ENCODE peak calls at places on chromosomes 2 and 18, in eight cellular contexts. W is GM04503; F is aorta; M is globus pallidus; P is NCI-H1436; U is stimulated activated CD4-positive, alpha-beta T cell treated with anti-CD3 and anti-CD28 coated beads, Interleukin-4, amount 100 ng/mL, for 1 hour; K is HT1080; D is GM04504. Z is an unnamed sample.

GRCh38 chr2:17441790-17442189 is 76.5 kb downstream of the RAD51AP2 start:
- DNase-seq in W (no peak), P (no peak), F (no peak), D (no peak), K (peak; percentile 55), U (no peak), M (no peak), Z (no peak)

GRCh38 chr2:235505210-235505741 is 11.4 kb downstream of the AGAP1 start:
- DNase-seq in P (no peak), F (peak; percentile 48), M (peak; percentile 61), D (no peak), K (no peak), U (no peak), W (no peak), Z (peak; percentile 85)

GRCh38 chr18:12011962-12012549 is 30.7 kb downstream of the IMPA2 start:
- DNase-seq in F (peak; percentile 26), M (no peak), P (no peak), W (no peak), U (no peak), D (no peak), K (no peak), Z (no peak)

GRCh38 chr2:218244665-218245064 is 16.1 kb upstream of the GPBAR1 start:
- DNase-seq in K (no peak), P (no peak), U (no peak), F (no peak), W (no peak), D (no peak), M (no peak), Z (no peak)

GRCh38 chr2:109331081-109331480 is 202.1 kb downstream of the SH3RF3 start:
- DNase-seq in M (no peak), D (no peak), U (no peak), K (no peak), P (no peak), F (no peak), W (no peak), Z (no peak)

GRCh38 chr2:107419191-107419590 is 407.5 kb upstream of the RGPD4 start:
- DNase-seq in U (no peak), M (no peak), P (no peak), W (no peak), F (no peak), K (no peak), D (no peak), Z (no peak)

GRCh38 chr18:63348508-63349136 is 18.4 kb downstream of the KDSR start:
- DNase-seq in P (no peak), W (no peak), K (no peak), U (no peak), F (no peak), D (no peak), M (no peak), Z (no peak)

GRCh38 chr2:14572588-14573089 is 59.9 kb upstream of the LRATD1 start:
- DNase-seq in W (no peak), D (no peak), U (no peak), K (no peak), F (no peak), P (no peak), M (no peak), Z (no peak)

GRCh38 chr2:57333221-57333620 is 713.4 kb upstream of the VRK2 start:
- DNase-seq in W (no peak), U (no peak), K (no peak), F (no peak), M (no peak), D (no peak), P (no peak), Z (no peak)

GRCh38 chr18:5980721-5981120 is 85.4 kb upstream of the TMEM200C start:
- DNase-seq in M (no peak), W (no peak), K (no peak), D (no peak), U (no peak), P (no peak), F (no peak), Z (no peak)

GRCh38 chr2:105243961-105244360 is 2.4 kb downstream of the GPR45 start:
- DNase-seq in P (no peak), F (no peak), M (no peak), W (no peak), U (no peak), D (no peak), K (no peak), Z (peak; percentile 34)

GRCh38 chr2:2940061-2940460 is 437.6 kb downstream of the EIPR1 start:
- DNase-seq in K (no peak), M (no peak), W (no peak), U (no peak), P (no peak), F (no peak), D (no peak), Z (no peak)

GRCh38 chr18:23401400-23402347 is 51.4 kb upstream of the RIOK3 start:
- DNase-seq in U (no peak), K (peak; percentile 93), D (no peak), F (no peak), M (no peak), W (no peak), P (no peak), Z (peak; percentile 81)

GRCh38 chr2:10257036-10257435 is 45.7 kb upstream of the HPCAL1 start:
- DNase-seq in D (no peak), P (no peak), F (peak; percentile 34), M (no peak), W (no peak), K (no peak), U (no peak), Z (no peak)

GRCh38 chr2:177598321-177598922 is 205.8 kb downstream of the AGPS start:
- DNase-seq in D (peak; percentile 50), P (no peak), K (no peak), M (peak; percentile 26), W (no peak), U (no peak), F (no peak), Z (no peak)

GRCh38 chr2:204643326-204643725 is 98.1 kb downstream of the PARD3B start:
- DNase-seq in F (no peak), W (no peak), P (no peak), K (no peak), M (no peak), U (no peak), D (no peak), Z (no peak)

GRCh38 chr2:181585732-181586131 is 71.2 kb downstream of the CERKL start:
- DNase-seq in D (no peak), U (no peak), M (no peak), K (no peak), F (no peak), W (no peak), P (no peak), Z (no peak)

GRCh38 chr2:161983896-161984295 is 90.1 kb downstream of the DPP4 start:
- DNase-seq in K (peak; percentile 33), D (no peak), F (no peak), U (no peak), P (no peak), W (no peak), M (no peak), Z (no peak)

GRCh38 chr18:37339701-37340215 is 225.8 kb downstream of the CELF4 start:
- DNase-seq in U (no peak), K (no peak), D (no peak), F (no peak), W (no peak), P (no peak), M (no peak), Z (no peak)

GRCh38 chr18:37712776-37713175 is 147.2 kb upstream of the CELF4 start:
- DNase-seq in D (no peak), K (peak; percentile 52), M (no peak), U (no peak), P (no peak), W (no peak), F (no peak), Z (no peak)

GRCh38 chr18:7177131-7177744 is 53.7 kb upstream of the LRRC30 start:
- DNase-seq in D (peak; percentile 25), W (peak; percentile 16), K (peak; percentile 51), U (no peak), P (no peak), F (no peak), M (peak; percentile 34), Z (peak; percentile 45)

GRCh38 chr2:26609839-26610277 is 31.3 kb downstream of the CIB4 start:
- DNase-seq in P (no peak), M (no peak), D (no peak), K (no peak), U (peak; percentile 4), W (no peak), F (no peak), Z (no peak)

GRCh38 chr2:45167885-45168284 is 158.6 kb upstream of the SIX2 start:
- DNase-seq in M (no peak), P (no peak), F (no peak), K (no peak), W (no peak), U (no peak), D (no peak), Z (no peak)

GRCh38 chr2:147588191-147588590 is 256.6 kb upstream of the ACVR2A start:
- DNase-seq in P (no peak), K (peak; percentile 74), F (no peak), U (no peak), D (peak; percentile 4), W (peak; percentile 21), M (no peak), Z (no peak)

GRCh38 chr2:64768426-64769033 is 114.8 kb upstream of the SERTAD2 start:
- DNase-seq in D (no peak), W (no peak), K (no peak), F (no peak), U (no peak), P (no peak), M (no peak), Z (no peak)

GRCh38 chr2:164150601-164151000 is 414.8 kb upstream of the FIGN start:
- DNase-seq in M (no peak), P (no peak), U (no peak), K (no peak), F (no peak), W (no peak), D (no peak), Z (no peak)

GRCh38 chr2:160574472-160575140 is 81.0 kb upstream of the RBMS1 start:
- DNase-seq in K (peak; percentile 89), P (no peak), W (peak; percentile 71), F (no peak), D (no peak), U (no peak), M (no peak), Z (no peak)

GRCh38 chr2:201781583-201782051 is 884 bp upstream of the ALS2 start:
- DNase-seq in M (no peak), K (no peak), U (peak; percentile 9), W (no peak), P (no peak), D (no peak), F (no peak), Z (no peak)

GRCh38 chr18:845152-845819 is 33.2 kb upstream of the YES1 start:
- DNase-seq in K (peak; percentile 84), M (no peak), W (peak; percentile 29), F (no peak), P (no peak), U (no peak), D (peak; percentile 6), Z (peak; percentile 70)

GRCh38 chr2:46589381-46589780 is 110.0 kb downstream of the TMEM247 start:
- DNase-seq in F (no peak), U (no peak), P (no peak), W (no peak), K (no peak), D (no peak), M (no peak), Z (no peak)